ENCODE peak calls at places on chromosome 19, in nine cellular contexts. One of them, this sample, is unnamed.

GRCh38 chr19:16571283-16571682 is 932 bp downstream of the SLC35E1 start:
- DNase-seq in Peyer's patch: no peak
- DNase-seq in GM06990: no peak
- DNase-seq in DMS153: no peak
- DNase-seq in non-pigmented ciliary epithelial cell: no peak
- DNase-seq in nephron progenitor cell: no peak
- DNase-seq in NCI-H1417: no peak
- DNase-seq in dermis microvascular lymphatic vessel endothelial cell: no peak
- DNase-seq in heart right ventricle: no peak
- DNase-seq in this sample: no peak

GRCh38 chr19:20423381-20424207 is 142.0 kb downstream of the ZNF737 start:
- DNase-seq in nephron progenitor cell: peak
- DNase-seq in Peyer's patch: peak
- DNase-seq in non-pigmented ciliary epithelial cell: no peak
- DNase-seq in DMS153: no peak
- DNase-seq in GM06990: peak
- DNase-seq in NCI-H1417: no peak
- DNase-seq in heart right ventricle: peak
- DNase-seq in dermis microvascular lymphatic vessel endothelial cell: peak
- DNase-seq in this sample: no peak

GRCh38 chr19:3606690-3607289 is at the start of gene TBXA2R:
- DNase-seq in NCI-H1417: peak
- DNase-seq in nephron progenitor cell: peak
- DNase-seq in non-pigmented ciliary epithelial cell: no peak
- DNase-seq in Peyer's patch: peak
- DNase-seq in heart right ventricle: peak
- DNase-seq in GM06990: no peak
- DNase-seq in dermis microvascular lymphatic vessel endothelial cell: no peak
- DNase-seq in DMS153: peak
- DNase-seq in this sample: no peak

GRCh38 chr19:9535934-9536333 is 2.5 kb downstream of the ZNF426 start:
- DNase-seq in heart right ventricle: no peak
- DNase-seq in NCI-H1417: no peak
- DNase-seq in non-pigmented ciliary epithelial cell: no peak
- DNase-seq in nephron progenitor cell: no peak
- DNase-seq in GM06990: no peak
- DNase-seq in Peyer's patch: no peak
- DNase-seq in dermis microvascular lymphatic vessel endothelial cell: no peak
- DNase-seq in DMS153: no peak
- DNase-seq in this sample: no peak

GRCh38 chr19:7883105-7883504 is 5.2 kb upstream of the LRRC8E start:
- DNase-seq in dermis microvascular lymphatic vessel endothelial cell: no peak
- DNase-seq in NCI-H1417: peak
- DNase-seq in non-pigmented ciliary epithelial cell: no peak
- DNase-seq in GM06990: no peak
- DNase-seq in heart right ventricle: no peak
- DNase-seq in DMS153: no peak
- DNase-seq in Peyer's patch: no peak
- DNase-seq in nephron progenitor cell: no peak
- DNase-seq in this sample: no peak

GRCh38 chr19:38210458-38210987 is 13.5 kb downstream of the DPF1 start:
- DNase-seq in DMS153: no peak
- DNase-seq in dermis microvascular lymphatic vessel endothelial cell: no peak
- DNase-seq in nephron progenitor cell: peak
- DNase-seq in heart right ventricle: peak
- DNase-seq in non-pigmented ciliary epithelial cell: no peak
- DNase-seq in GM06990: no peak
- DNase-seq in Peyer's patch: no peak
- DNase-seq in NCI-H1417: peak
- DNase-seq in this sample: peak

GRCh38 chr19:29098863-29099481 is 114.0 kb downstream of the UQCRFS1 start:
- DNase-seq in non-pigmented ciliary epithelial cell: no peak
- DNase-seq in NCI-H1417: no peak
- DNase-seq in Peyer's patch: no peak
- DNase-seq in nephron progenitor cell: no peak
- DNase-seq in GM06990: no peak
- DNase-seq in DMS153: no peak
- DNase-seq in heart right ventricle: peak
- DNase-seq in dermis microvascular lymphatic vessel endothelial cell: no peak
- DNase-seq in this sample: no peak

GRCh38 chr19:36225219-36225892 is 10.4 kb downstream of the ZNF146 start:
- DNase-seq in DMS153: no peak
- DNase-seq in GM06990: no peak
- DNase-seq in NCI-H1417: no peak
- DNase-seq in heart right ventricle: no peak
- DNase-seq in dermis microvascular lymphatic vessel endothelial cell: no peak
- DNase-seq in nephron progenitor cell: no peak
- DNase-seq in non-pigmented ciliary epithelial cell: no peak
- DNase-seq in Peyer's patch: no peak
- DNase-seq in this sample: no peak

GRCh38 chr19:6030214-6030507 is 52.2 kb upstream of the RANBP3 start:
- DNase-seq in nephron progenitor cell: no peak
- DNase-seq in Peyer's patch: no peak
- DNase-seq in NCI-H1417: no peak
- DNase-seq in non-pigmented ciliary epithelial cell: peak
- DNase-seq in GM06990: no peak
- DNase-seq in DMS153: no peak
- DNase-seq in dermis microvascular lymphatic vessel endothelial cell: no peak
- DNase-seq in heart right ventricle: no peak
- DNase-seq in this sample: no peak

GRCh38 chr19:17830567-17831418 is 9.5 kb upstream of the INSL3 start:
- DNase-seq in DMS153: peak
- DNase-seq in GM06990: peak
- DNase-seq in nephron progenitor cell: peak
- DNase-seq in dermis microvascular lymphatic vessel endothelial cell: peak
- DNase-seq in NCI-H1417: peak
- DNase-seq in non-pigmented ciliary epithelial cell: peak
- DNase-seq in heart right ventricle: peak
- DNase-seq in Peyer's patch: peak
- DNase-seq in this sample: peak

GRCh38 chr19:30059741-30060140 is 117.7 kb downstream of the URI1 start:
- DNase-seq in GM06990: no peak
- DNase-seq in dermis microvascular lymphatic vessel endothelial cell: no peak
- DNase-seq in NCI-H1417: no peak
- DNase-seq in heart right ventricle: no peak
- DNase-seq in Peyer's patch: no peak
- DNase-seq in nephron progenitor cell: no peak
- DNase-seq in DMS153: no peak
- DNase-seq in non-pigmented ciliary epithelial cell: no peak
- DNase-seq in this sample: no peak

GRCh38 chr19:41352609-41353465 is 885 bp downstream of the TGFB1 start:
- DNase-seq in non-pigmented ciliary epithelial cell: no peak
- DNase-seq in GM06990: peak
- DNase-seq in DMS153: no peak
- DNase-seq in NCI-H1417: peak
- DNase-seq in Peyer's patch: peak
- DNase-seq in heart right ventricle: peak
- DNase-seq in dermis microvascular lymphatic vessel endothelial cell: no peak
- DNase-seq in nephron progenitor cell: peak
- DNase-seq in this sample: peak

GRCh38 chr19:41089955-41090354 is 1.7 kb downstream of the CYP2A13 start:
- DNase-seq in NCI-H1417: no peak
- DNase-seq in heart right ventricle: no peak
- DNase-seq in DMS153: no peak
- DNase-seq in dermis microvascular lymphatic vessel endothelial cell: no peak
- DNase-seq in GM06990: no peak
- DNase-seq in nephron progenitor cell: peak
- DNase-seq in non-pigmented ciliary epithelial cell: no peak
- DNase-seq in Peyer's patch: no peak
- DNase-seq in this sample: no peak

GRCh38 chr19:38061294-38061693 is 154.3 kb downstream of the SIPA1L3 start:
- DNase-seq in nephron progenitor cell: no peak
- DNase-seq in DMS153: no peak
- DNase-seq in NCI-H1417: no peak
- DNase-seq in GM06990: no peak
- DNase-seq in dermis microvascular lymphatic vessel endothelial cell: no peak
- DNase-seq in heart right ventricle: no peak
- DNase-seq in Peyer's patch: no peak
- DNase-seq in non-pigmented ciliary epithelial cell: peak
- DNase-seq in this sample: no peak

GRCh38 chr19:679418-680286 is 3.5 kb downstream of the FSTL3 start:
- DNase-seq in heart right ventricle: peak
- DNase-seq in DMS153: no peak
- DNase-seq in non-pigmented ciliary epithelial cell: no peak
- DNase-seq in dermis microvascular lymphatic vessel endothelial cell: no peak
- DNase-seq in GM06990: no peak
- DNase-seq in Peyer's patch: peak
- DNase-seq in NCI-H1417: peak
- DNase-seq in nephron progenitor cell: peak
- DNase-seq in this sample: no peak

GRCh38 chr19:44644391-44645016 is 794 bp downstream of the PVR start:
- DNase-seq in NCI-H1417: peak
- DNase-seq in DMS153: peak
- DNase-seq in non-pigmented ciliary epithelial cell: no peak
- DNase-seq in dermis microvascular lymphatic vessel endothelial cell: peak
- DNase-seq in heart right ventricle: no peak
- DNase-seq in nephron progenitor cell: peak
- DNase-seq in GM06990: no peak
- DNase-seq in Peyer's patch: peak
- DNase-seq in this sample: peak

GRCh38 chr19:8575467-8575997 is 1.7 kb downstream of the MYO1F start:
- DNase-seq in DMS153: no peak
- DNase-seq in non-pigmented ciliary epithelial cell: no peak
- DNase-seq in GM06990: no peak
- DNase-seq in dermis microvascular lymphatic vessel endothelial cell: no peak
- DNase-seq in NCI-H1417: no peak
- DNase-seq in nephron progenitor cell: no peak
- DNase-seq in heart right ventricle: no peak
- DNase-seq in Peyer's patch: no peak
- DNase-seq in this sample: no peak

GRCh38 chr19:18919895-18920204 is 335 bp downstream of the DDX49 start:
- DNase-seq in DMS153: no peak
- DNase-seq in nephron progenitor cell: no peak
- DNase-seq in Peyer's patch: no peak
- DNase-seq in dermis microvascular lymphatic vessel endothelial cell: no peak
- DNase-seq in heart right ventricle: no peak
- DNase-seq in GM06990: no peak
- DNase-seq in non-pigmented ciliary epithelial cell: no peak
- DNase-seq in NCI-H1417: no peak
- DNase-seq in this sample: no peak

GRCh38 chr19:3857449-3858003 is 11.3 kb downstream of the ZFR2 start:
- DNase-seq in GM06990: peak
- DNase-seq in NCI-H1417: peak
- DNase-seq in dermis microvascular lymphatic vessel endothelial cell: no peak
- DNase-seq in Peyer's patch: no peak
- DNase-seq in DMS153: peak
- DNase-seq in non-pigmented ciliary epithelial cell: no peak
- DNase-seq in nephron progenitor cell: no peak
- DNase-seq in heart right ventricle: no peak
- DNase-seq in this sample: no peak

GRCh38 chr19:12994701-12995595 is at the start of gene NFIX:
- DNase-seq in NCI-H1417: peak
- DNase-seq in nephron progenitor cell: peak
- DNase-seq in DMS153: no peak
- DNase-seq in GM06990: no peak
- DNase-seq in dermis microvascular lymphatic vessel endothelial cell: no peak
- DNase-seq in heart right ventricle: peak
- DNase-seq in Peyer's patch: peak
- DNase-seq in non-pigmented ciliary epithelial cell: no peak
- DNase-seq in this sample: no peak

GRCh38 chr19:28710278-28710677 is 502.7 kb downstream of the UQCRFS1 start:
- DNase-seq in DMS153: peak
- DNase-seq in heart right ventricle: no peak
- DNase-seq in Peyer's patch: no peak
- DNase-seq in nephron progenitor cell: peak
- DNase-seq in GM06990: peak
- DNase-seq in dermis microvascular lymphatic vessel endothelial cell: peak
- DNase-seq in NCI-H1417: peak
- DNase-seq in non-pigmented ciliary epithelial cell: peak
- DNase-seq in this sample: peak

This sample was measured in NCI-H748 treated with DMSO at 0.1 percent for 48 hours.